ENCODE peak calls at places on chromosomes 3 and 15, in four cellular contexts. W, B, E and S are unnamed samples.

GRCh38 chr3:25441234-25441856 is 13.3 kb downstream of the RARB start:
- DNase-seq in W (no peak), B (peak), E (peak), S (no peak)

GRCh38 chr3:30989266-30989799 is 94.9 kb upstream of the GADL1 start:
- DNase-seq in W (no peak), B (no peak), E (no peak), S (no peak)

GRCh38 chr3:82824491-82824890 is 1063.0 kb upstream of the GBE1 start:
- DNase-seq in W (no peak), B (no peak), E (no peak), S (no peak)

GRCh38 chr15:76391847-76392246 is 55.3 kb downstream of the ISL2 start:
- DNase-seq in W (no peak), B (no peak), E (no peak), S (no peak)

GRCh38 chr15:73870700-73871408 is 2.5 kb upstream of the TBC1D21 start:
- DNase-seq in W (no peak), B (peak), E (no peak), S (peak)

GRCh38 chr15:29870495-29871151 is 48.4 kb upstream of the TJP1 start:
- DNase-seq in W (peak), B (no peak), E (no peak), S (peak)

GRCh38 chr3:99713440-99713839 is 75.0 kb downstream of the COL8A1 start:
- DNase-seq in W (no peak), B (no peak), E (no peak), S (no peak)

GRCh38 chr15:82750831-82751181 is 41.1 kb upstream of the AP3B2 start:
- DNase-seq in W (no peak), B (peak), E (no peak), S (no peak)

GRCh38 chr3:194140520-194141414 is 4.8 kb downstream of the HES1 start:
- DNase-seq in W (peak), B (peak), E (peak), S (peak)

GRCh38 chr15:45399381-45400212 is 21.3 kb upstream of the GATM start:
- DNase-seq in W (peak), B (peak), E (no peak), S (no peak)

GRCh38 chr3:146594843-146595482 is 10.2 kb downstream of the PLSCR5 start:
- DNase-seq in W (peak), B (peak), E (no peak), S (no peak)

GRCh38 chr3:15217841-15218267 is 11.8 kb downstream of the CAPN7 start:
- DNase-seq in W (no peak), B (peak), E (no peak), S (no peak)

GRCh38 chr15:89002281-89002761 is 85.9 kb upstream of the ABHD2 start:
- DNase-seq in W (no peak), B (no peak), E (no peak), S (peak)

GRCh38 chr3:46999516-47000197 is 20.2 kb downstream of the NBEAL2 start:
- DNase-seq in W (no peak), B (no peak), E (no peak), S (peak)

GRCh38 chr3:78830466-78830865 is 937.3 kb downstream of the ROBO1 start:
- DNase-seq in W (peak), B (no peak), E (no peak), S (no peak)

GRCh38 chr3:74651239-74651638 is 36.8 kb upstream of the CNTN3 start:
- DNase-seq in W (no peak), B (no peak), E (no peak), S (no peak)

GRCh38 chr3:153927107-153927506 is 194.1 kb upstream of the ARHGEF26 start:
- DNase-seq in W (peak), B (peak), E (no peak), S (no peak)

GRCh38 chr3:44865272-44866005 is 3.7 kb downstream of the TMEM42 start:
- DNase-seq in W (no peak), B (no peak), E (no peak), S (no peak)

GRCh38 chr15:81092559-81092902 is 41.5 kb upstream of the CFAP161 start:
- DNase-seq in W (no peak), B (no peak), E (no peak), S (peak)

DNA sequence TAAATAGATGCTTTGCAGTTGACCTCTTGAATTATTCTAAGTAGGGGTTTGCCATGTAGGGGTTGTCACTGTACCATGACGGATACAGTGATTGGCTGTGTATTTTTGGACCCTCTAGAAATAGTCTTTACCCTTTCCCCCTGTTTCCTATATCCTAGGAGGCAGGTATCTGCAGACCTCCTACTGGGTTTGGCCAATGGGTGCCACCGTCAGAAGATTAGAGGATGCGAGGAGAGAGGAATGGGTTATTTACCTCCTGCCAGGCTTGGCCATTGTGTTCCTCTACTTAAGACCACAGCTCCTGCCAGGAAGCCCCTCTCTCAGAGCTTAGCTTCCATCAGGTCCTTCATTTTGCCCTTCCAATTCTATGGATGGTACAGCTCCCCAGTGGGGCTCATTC is 40.2 kb upstream of the CLRN1 start:
- DNase-seq in W (no peak), B (no peak), E (no peak), S (no peak)
- H3K27ac ChIP-seq in W (no peak), B (no peak), E (no peak), S (no peak)

DNA sequence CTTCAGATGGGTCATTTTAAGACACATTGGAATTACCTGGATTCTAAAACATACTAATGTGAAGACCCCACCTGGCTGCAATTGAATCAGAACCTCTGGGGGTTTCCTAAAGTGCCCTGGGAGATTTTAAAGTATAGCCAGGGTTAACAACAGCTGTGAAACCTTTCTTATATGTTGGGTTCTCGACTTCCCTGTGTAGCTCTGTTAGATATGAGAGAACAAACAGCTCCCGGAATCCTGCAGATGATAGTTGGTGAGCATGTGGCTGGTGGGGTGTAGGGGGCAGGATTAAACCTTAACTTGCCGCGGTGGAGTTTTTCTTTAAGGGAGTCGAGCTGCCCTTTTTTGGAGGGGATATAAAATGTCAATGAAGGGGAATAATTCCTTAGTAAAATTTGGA is 12.1 kb downstream of the PLCL2 start:
- DNase-seq in W (no peak), B (no peak), E (no peak), S (no peak)
- H3K27ac ChIP-seq in W (no peak), B (no peak), E (peak), S (peak)

DNA sequence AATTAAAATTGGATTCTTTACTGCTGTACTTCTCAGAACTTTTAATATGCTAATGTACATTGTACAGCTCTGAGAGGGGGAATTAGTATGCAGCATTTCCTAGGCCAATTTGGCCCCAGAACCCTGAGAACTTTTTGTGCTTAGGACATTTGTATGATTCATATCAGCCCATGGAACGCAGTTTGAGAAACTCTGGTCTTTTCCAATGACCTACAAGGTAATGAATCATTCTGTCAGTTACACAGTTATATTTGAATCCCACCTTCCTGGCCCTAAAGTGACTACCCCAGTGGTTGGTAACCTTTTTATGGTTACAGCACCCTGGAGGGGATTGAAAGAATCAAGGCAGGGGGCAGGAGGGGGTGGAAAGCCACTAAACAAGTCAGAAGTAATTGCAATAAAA is 25.6 kb upstream of the KBTBD12 start:
- DNase-seq in W (no peak), B (no peak), E (no peak), S (no peak)
- H3K27ac ChIP-seq in W (no peak), B (no peak), E (no peak), S (no peak)

GRCh38 chr3:29382845-29383244 is 102.0 kb downstream of the RBMS3 start:
- DNase-seq in W (no peak), B (no peak), E (no peak), S (no peak)

GRCh38 chr3:29382399-29382798 is 101.5 kb downstream of the RBMS3 start:
- DNase-seq in W (no peak), B (peak), E (no peak), S (no peak)

GRCh38 chr3:29384640-29385039 is 103.8 kb downstream of the RBMS3 start:
- DNase-seq in W (peak), B (peak), E (no peak), S (peak)

GRCh38 chr3:29381595-29381994 is 100.7 kb downstream of the RBMS3 start:
- DNase-seq in W (no peak), B (no peak), E (no peak), S (no peak)

DNA sequence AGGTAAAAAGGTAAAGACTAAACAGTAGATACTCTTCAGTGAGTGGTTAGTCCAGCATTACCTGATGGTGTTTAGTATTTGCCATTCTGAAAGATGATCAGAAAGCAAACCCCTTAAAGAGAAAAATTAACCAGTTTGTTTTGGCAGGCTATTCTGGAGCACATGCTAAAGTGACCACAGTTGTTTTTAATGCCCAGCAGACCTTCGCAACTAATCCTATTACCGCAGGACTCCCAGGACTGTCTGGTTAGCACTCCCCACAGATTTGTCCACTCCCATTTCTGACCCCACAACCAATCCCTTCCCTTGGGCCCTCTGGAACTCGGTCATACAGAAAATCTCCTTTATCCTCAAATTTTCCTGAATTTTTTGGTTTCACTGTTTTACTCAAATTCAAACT is 104.2 kb downstream of the RBMS3 start:
- DNase-seq in W (no peak), B (no peak), E (no peak), S (no peak)
- H3K27ac ChIP-seq in W (no peak), B (no peak), E (no peak), S (no peak)

DNA sequence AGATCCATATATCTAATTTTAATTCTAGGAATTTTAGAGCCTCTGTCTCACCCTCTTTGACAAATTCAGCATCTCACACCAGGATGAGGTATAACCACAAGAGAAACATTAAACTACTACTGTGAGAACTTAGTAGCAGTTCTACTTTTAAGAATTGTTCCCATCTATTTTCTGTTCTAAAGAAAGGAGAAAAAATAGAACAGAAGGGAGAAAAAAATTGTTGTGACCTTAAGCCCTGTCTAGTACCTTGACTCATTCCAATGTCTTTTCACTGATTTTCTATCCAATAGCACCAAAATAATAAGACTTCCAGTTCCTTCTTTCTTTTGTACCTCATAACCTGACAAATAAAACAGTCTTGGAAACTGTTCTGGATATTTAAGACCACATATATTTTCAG is 37.0 kb downstream of the FRMD5 start:
- DNase-seq in W (no peak), B (no peak), E (no peak), S (no peak)
- H3K27ac ChIP-seq in W (no peak), B (no peak), E (no peak), S (no peak)

DNA sequence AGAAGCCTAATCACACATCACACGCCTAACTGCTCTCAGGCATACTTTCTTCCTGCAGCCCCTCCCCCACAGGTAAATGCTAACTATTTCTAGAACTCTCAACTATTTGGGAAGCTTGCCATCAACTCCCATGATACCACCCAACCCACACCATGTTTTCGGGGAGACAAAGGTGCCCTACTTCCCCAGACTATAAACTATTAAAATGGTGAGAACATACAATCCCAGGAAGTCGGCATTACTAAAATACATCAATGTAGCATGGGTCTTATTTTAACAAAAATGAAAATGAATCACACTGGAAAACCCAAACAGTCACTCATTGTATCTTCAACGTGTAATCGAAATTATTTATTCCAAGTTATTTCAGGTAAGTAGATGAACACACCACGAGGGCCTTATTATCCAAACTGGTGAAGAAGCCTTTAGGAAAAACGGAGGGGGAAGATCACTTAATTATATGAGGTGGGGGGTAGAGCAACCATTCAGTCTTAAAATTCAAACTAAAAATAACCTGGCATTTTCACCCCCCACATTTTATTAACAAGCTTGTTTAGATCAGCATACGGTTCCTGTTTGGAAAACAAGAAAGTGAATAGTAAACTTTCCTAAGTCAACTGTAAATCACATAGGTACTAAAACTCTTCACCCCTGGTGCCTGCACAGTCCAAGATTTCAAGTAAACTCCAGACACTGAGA is 1.9 kb downstream of the TBL1XR1 start:
- DNase-seq in W (peak), B (peak), E (peak), S (no peak)
- H3K27ac ChIP-seq in W (peak), B (peak), E (peak), S (peak)

DNA sequence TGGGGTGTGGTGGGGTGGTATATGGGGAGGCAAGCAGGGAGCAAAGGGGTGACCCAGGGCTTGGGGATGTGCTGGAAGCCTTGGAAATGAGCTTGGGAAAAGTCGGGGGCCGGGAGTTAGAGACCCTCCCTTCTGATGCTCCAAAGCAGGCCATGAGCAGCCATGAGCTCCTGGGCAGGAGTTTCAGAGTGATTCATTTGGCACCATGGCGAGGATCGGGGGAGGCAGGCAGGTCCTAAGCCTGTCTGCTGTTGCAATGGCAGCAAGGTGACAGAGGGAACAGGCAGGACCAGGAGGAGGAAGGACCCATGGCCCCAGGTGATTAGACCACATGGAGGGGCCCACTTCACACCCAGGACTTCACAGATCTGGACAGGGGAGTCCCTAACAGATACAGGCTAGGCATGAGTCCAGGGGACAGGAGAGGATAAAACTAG is 21.3 kb downstream of the RGMA start:
- DNase-seq in W (no peak), B (no peak), E (no peak), S (no peak)
- H3K27ac ChIP-seq in W (no peak), B (no peak), E (no peak), S (no peak)

GRCh38 chr15:86915811-86916331 is 836.2 kb downstream of the AGBL1 start:
- DNase-seq in W (peak), B (peak), E (no peak), S (peak)
- H3K27ac ChIP-seq in W (no peak), B (no peak), E (no peak), S (no peak)